ENCODE peak calls at places on chromosomes 4 and X, in five cellular contexts. U is dorsolateral prefrontal cortex, Q is cardiac fibroblast, F is astrocyte of the spinal cord, C is fibroblast of lung. J is an unnamed sample.

GRCh38 chrX:140733766-140734342 is 24.3 kb downstream of the LINC00632 start:
- DNase-seq in U (no peak), Q (peak), F (peak), C (peak), J (no peak)

GRCh38 chr4:89022426-89023128 is 34.4 kb downstream of the FAM13A start:
- DNase-seq in U (no peak), Q (no peak), F (peak), C (peak), J (no peak)

GRCh38 chr4:130257271-130257670 is 1161.3 kb downstream of the C4orf33 start:
- DNase-seq in U (no peak), Q (peak), F (peak), C (peak), J (peak)

GRCh38 chrX:19342331-19342906 is 1.3 kb upstream of the PDHA1 start:
- DNase-seq in U (no peak), Q (peak), F (peak), C (peak), J (no peak)

GRCh38 chr4:48196758-48197504 is 62.9 kb upstream of the TXK start:
- DNase-seq in U (no peak), Q (no peak), F (no peak), C (no peak), J (no peak)

GRCh38 chrX:23398570-23398969 is 63.9 kb downstream of the PTCHD1 start:
- DNase-seq in U (no peak), Q (no peak), F (no peak), C (no peak), J (no peak)

GRCh38 chrX:13093489-13094140 is 49.2 kb upstream of the FAM9C start:
- DNase-seq in U (no peak), Q (no peak), F (no peak), C (no peak), J (no peak)

GRCh38 chr4:19195696-19196095 is 1056.0 kb upstream of the SLIT2 start:
- DNase-seq in U (no peak), Q (no peak), F (no peak), C (no peak), J (no peak)

DNA sequence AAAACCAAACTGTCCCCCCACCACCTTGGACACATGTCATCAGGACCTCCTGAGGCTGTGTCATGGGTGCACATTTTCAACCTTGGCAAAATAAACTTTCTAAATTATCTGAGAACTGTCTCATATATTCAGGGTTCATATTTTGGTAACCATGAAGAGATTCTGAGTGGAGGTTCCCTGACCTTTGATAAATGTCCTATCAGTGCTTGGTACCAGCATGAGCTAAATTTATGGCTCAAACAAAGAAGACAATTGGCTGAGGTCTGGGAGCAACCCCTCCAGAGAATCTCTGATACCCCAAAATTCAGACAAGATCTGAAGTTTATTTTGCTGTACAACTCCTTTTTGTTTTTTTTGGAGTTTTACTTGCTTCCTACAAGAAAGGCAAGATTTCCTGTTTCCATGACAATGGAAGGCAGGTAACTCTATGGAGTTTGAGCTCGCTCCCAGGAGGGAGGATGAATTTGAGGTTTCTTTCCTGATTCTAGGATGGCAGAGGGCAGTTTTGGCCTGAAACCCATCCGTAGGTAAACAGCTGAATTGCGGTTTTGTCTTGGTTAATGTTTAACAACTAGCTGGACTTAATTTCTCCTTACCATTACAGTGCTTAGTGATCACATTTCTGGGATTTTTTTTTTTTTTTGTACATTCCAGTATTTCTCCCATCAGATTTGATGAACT is 14.5 kb downstream of the UGT2B15 start:
- DNase-seq in U (no peak), Q (no peak), F (no peak), C (no peak), J (no peak)
- H3K4me3 ChIP-seq in U (no peak), Q (no peak), F (no peak), C (no peak), J (no peak)

DNA sequence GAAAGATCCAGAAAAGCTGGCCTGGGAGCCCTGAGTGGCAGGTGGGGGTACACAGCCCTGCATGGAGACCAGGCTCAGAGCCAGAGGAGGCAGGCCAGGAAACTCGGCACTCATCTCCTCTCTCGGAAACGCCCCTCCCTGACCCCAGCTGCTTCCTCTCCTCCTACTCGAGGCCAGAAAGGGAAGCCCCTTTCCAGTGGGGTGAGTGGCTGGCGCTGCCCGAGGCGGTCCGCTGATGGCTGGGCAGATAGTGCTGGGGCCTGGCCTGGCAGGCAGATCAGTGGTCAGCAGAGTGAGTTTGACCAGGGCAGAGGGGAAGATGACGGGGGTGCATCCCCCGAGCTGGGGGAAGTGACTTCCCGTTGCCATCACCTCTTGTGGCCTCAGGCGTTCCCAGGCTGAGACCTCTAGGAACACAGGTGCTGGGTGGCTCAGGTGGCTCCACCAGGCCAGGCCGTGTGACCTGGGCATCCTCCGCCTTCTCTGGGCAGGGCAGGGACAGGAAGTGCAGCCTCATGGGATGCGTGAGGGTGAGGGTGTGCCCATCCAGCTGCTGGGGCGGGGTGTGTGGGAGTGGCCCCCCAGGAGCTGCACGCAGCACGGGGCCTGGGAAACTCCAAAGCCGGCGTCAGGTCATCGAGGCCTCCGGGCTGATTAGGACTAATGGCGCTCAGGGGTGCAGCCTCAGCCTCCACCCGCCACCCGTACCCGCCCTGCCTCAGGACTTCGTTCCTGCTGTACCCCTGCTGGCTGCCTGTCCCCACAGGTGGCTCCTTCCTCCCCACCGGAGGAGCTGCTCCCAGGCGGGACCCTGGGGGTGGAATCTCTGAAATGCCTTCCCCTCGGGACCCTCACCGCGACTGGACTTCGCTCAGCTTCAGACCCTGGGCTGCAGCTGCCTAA is 5.8 kb downstream of the SH3BP2 start:
- DNase-seq in U (no peak), Q (no peak), F (no peak), C (no peak), J (no peak)
- H3K4me3 ChIP-seq in U (no peak), Q (no peak), F (no peak), C (no peak), J (no peak)

GRCh38 chr4:32145987-32146386 is 1425.8 kb downstream of the PCDH7 start:
- DNase-seq in U (no peak), Q (no peak), F (no peak), C (no peak), J (no peak)

GRCh38 chr4:32142075-32142474 is 1421.9 kb downstream of the PCDH7 start:
- DNase-seq in U (no peak), Q (no peak), F (peak), C (peak), J (no peak)

GRCh38 chr4:32148120-32148666 is 1428.0 kb downstream of the PCDH7 start:
- DNase-seq in U (no peak), Q (peak), F (peak), C (peak), J (peak)

GRCh38 chr4:32147446-32148064 is 1427.4 kb downstream of the PCDH7 start:
- DNase-seq in U (no peak), Q (no peak), F (no peak), C (no peak), J (no peak)
- H3K4me3 ChIP-seq in U (no peak), Q (no peak), F (no peak), C (peak), J (peak)

GRCh38 chr4:118277243-118277642 is 75.6 kb downstream of the PRSS12 start:
- DNase-seq in U (no peak), Q (no peak), F (no peak), C (no peak), J (no peak)
- H3K4me3 ChIP-seq in U (no peak), Q (no peak), F (no peak), C (no peak), J (no peak)

DNA sequence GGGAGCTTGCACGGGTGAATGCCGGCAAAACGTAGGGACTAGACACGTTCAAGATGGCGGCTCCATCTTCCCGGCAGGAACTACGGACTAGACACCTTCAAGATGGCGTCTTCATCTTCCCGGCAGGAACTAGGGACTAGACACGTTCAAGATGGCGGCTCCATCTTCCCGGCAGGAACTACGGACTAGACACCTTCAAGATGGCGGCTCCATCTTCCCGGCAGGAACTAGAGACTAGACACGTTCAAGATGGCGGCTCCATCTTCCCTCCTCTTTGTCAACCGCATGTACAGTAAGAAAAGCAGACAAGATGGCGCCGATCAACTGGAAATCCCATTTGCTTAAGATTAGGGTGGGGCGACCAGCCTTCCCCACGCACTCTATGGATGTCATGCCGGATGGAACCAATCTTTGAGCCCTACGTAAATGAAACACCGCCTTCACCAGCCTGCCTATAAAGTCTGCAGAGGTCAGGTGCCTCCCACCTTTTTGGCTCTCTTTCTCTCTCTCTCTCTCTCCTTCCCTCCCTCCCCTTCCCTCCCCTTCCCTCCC is 222.4 kb downstream of the CRLF2 start:
- DNase-seq in U (peak), Q (peak), F (peak), C (peak), J (peak)
- H3K4me3 ChIP-seq in U (peak), Q (no peak), F (peak), C (no peak), J (peak)

GRCh38 chrX:135713795-135714194 is 356 bp downstream of the CT45A1 start:
- DNase-seq in U (no peak), Q (no peak), F (no peak), C (no peak), J (no peak)

DNA sequence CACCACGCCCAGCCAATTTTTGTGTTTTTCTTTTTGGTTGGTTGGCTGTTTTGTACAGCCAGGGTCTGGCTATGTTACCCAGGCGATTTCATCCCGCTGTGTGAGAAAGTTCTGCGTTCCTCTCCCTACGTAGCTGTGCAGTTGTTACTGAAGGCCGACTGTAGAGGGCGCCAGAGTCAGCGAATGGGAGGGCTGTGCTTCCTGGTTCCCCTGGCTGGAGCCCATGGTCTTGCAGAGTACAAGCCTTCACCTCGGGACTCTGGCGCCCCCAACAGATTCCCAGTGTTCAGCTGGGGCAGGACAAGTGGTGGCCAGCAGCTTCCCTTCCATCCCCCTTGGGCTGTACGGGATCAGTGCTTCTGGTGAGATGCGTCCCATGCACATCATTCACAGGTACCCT is 5.6 kb upstream of the CT45A1 start:
- DNase-seq in U (no peak), Q (no peak), F (no peak), C (no peak), J (no peak)
- H3K4me3 ChIP-seq in U (no peak), Q (no peak), F (no peak), C (no peak), J (no peak)

GRCh38 chr4:185144601-185145240 is 1.7 kb downstream of the SLC25A4 start:
- DNase-seq in U (no peak), Q (no peak), F (no peak), C (no peak), J (no peak)
- H3K4me3 ChIP-seq in U (peak), Q (no peak), F (no peak), C (no peak), J (no peak)

DNA sequence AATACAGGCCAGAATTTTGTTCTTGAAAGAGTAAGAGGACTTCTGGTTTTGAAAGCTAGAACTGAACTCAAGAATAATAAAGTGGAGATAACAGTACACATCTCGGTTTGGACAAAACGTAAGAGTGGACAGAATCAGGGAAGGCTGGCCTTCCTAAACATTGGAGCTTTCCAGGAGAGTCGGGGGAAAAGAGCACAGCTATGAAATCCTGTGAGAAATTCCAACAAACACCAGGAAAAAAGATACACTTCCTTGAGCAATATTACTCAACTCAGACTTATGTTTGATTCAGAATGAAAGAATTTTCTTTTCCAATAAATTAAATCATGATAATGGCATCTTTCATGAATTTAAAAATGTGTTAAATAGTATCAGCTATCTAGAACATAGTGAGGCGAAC is 1.1 kb downstream of the CTSO start:
- DNase-seq in U (no peak), Q (peak), F (peak), C (peak), J (no peak)
- H3K4me3 ChIP-seq in U (peak), Q (no peak), F (peak), C (peak), J (peak)